ENCODE peak calls at places on chromosomes 16 and 17, in eight cellular contexts. V is EH; G is BJ; A is stimulated activated CD4-positive, alpha-beta T cell treated with anti-CD3 and anti-CD28 coated beads, Interleukin-1b, Interleukin-23, amount 100 ng/mL, for 24 hours; R is A673; U is AG10803; N is head of caudate nucleus; B is NAMALWA. S is an unnamed sample.
A peak's percentile ranks its signal among the peaks of the same experiment; 100 is the strongest.

GRCh38 chr16:11392041-11392581 is 46.9 kb downstream of the RMI2 start:
- DNase-seq in V (no peak), G (no peak), A (no peak), R (no peak), U (no peak), N (no peak), B (no peak), S (no peak)

GRCh38 chr17:36742267-36743000 is 141.1 kb downstream of the MRM1 start:
- DNase-seq in V (no peak), G (no peak), A (no peak), R (no peak), U (no peak), N (no peak), B (no peak), S (no peak)

GRCh38 chr16:12271006-12271405 is 294.5 kb downstream of the SNX29 start:
- DNase-seq in V (peak; percentile 54), G (no peak), A (no peak), R (peak; percentile 64), U (peak; percentile 23), N (peak; percentile 83), B (no peak), S (peak; percentile 33)

GRCh38 chr16:56260378-56260987 is 69.2 kb downstream of the GNAO1 start:
- DNase-seq in V (no peak), G (no peak), A (no peak), R (no peak), U (no peak), N (no peak), B (no peak), S (no peak)

GRCh38 chr17:21288581-21289017 is 4.1 kb downstream of the MAP2K3 start:
- DNase-seq in V (peak; percentile 32), G (no peak), A (no peak), R (no peak), U (no peak), N (no peak), B (no peak), S (no peak)

GRCh38 chr17:5912927-5913565 is 157.1 kb upstream of the WSCD1 start:
- DNase-seq in V (no peak), G (no peak), A (no peak), R (no peak), U (no peak), N (peak; percentile 60), B (no peak), S (no peak)

GRCh38 chr17:73983623-73984410 is 219.7 kb upstream of the RPL38 start:
- DNase-seq in V (no peak), G (no peak), A (no peak), R (no peak), U (no peak), N (no peak), B (no peak), S (no peak)

GRCh38 chr16:13873835-13874438 is 46.0 kb upstream of the ERCC4 start:
- DNase-seq in V (peak; percentile 20), G (no peak), A (no peak), R (peak; percentile 60), U (peak; percentile 12), N (peak; percentile 39), B (peak; percentile 15), S (peak; percentile 30)

GRCh38 chr17:27320222-27320560 is 26.3 kb downstream of the WSB1 start:
- DNase-seq in V (no peak), G (no peak), A (no peak), R (no peak), U (no peak), N (no peak), B (no peak), S (no peak)

GRCh38 chr17:42774066-42774750 is 959 bp downstream of the VPS25 start:
- DNase-seq in V (peak; percentile 77), G (no peak), A (no peak), R (no peak), U (peak; percentile 49), N (no peak), B (no peak), S (peak; percentile 37)

GRCh38 chr17:38925263-38925995 is at the start of gene LASP1NB:
- DNase-seq in V (peak; percentile 57), G (no peak), A (no peak), R (no peak), U (peak; percentile 27), N (peak; percentile 98), B (no peak), S (no peak)

GRCh38 chr16:15811778-15812750 is 44.8 kb downstream of the MYH11 start:
- DNase-seq in V (peak; percentile 99), G (peak; percentile 98), A (no peak), R (no peak), U (peak; percentile 97), N (no peak), B (no peak), S (peak; percentile 68)

GRCh38 chr16:72122308-72122707 is 28.7 kb downstream of the DHX38 start:
- DNase-seq in V (no peak), G (no peak), A (no peak), R (no peak), U (no peak), N (no peak), B (no peak), S (no peak)

GRCh38 chr16:50269061-50269705 is 2.8 kb downstream of the ADCY7 start:
- DNase-seq in V (no peak), G (no peak), A (no peak), R (no peak), U (no peak), N (no peak), B (no peak), S (no peak)